ENCODE peak calls at places on chromosomes 16 and 17, in four cellular contexts. One of them, this sample, is unnamed.

GRCh38 chr17:79919164-79919585 is 79.9 kb upstream of the CBX4 start:
- DNase-seq in WTC11: no peak
- DNase-seq in HepG2: no peak
- DNase-seq in GM12878: no peak
- DNase-seq in this sample: no peak

GRCh38 chr17:32445497-32445896 is 1.2 kb downstream of the PSMD11 start:
- DNase-seq in HepG2: no peak
- DNase-seq in GM12878: no peak
- DNase-seq in WTC11: no peak
- DNase-seq in this sample: no peak

GRCh38 chr16:48525201-48526057 is 84.6 kb downstream of the N4BP1 start:
- DNase-seq in HepG2: no peak
- DNase-seq in GM12878: no peak
- DNase-seq in WTC11: no peak
- DNase-seq in this sample: no peak

GRCh38 chr17:19360772-19361171 is 1.8 kb downstream of the B9D1 start:
- DNase-seq in HepG2: no peak
- DNase-seq in WTC11: no peak
- DNase-seq in GM12878: no peak
- DNase-seq in this sample: no peak

GRCh38 chr17:50672831-50673551 is 34.7 kb downstream of the ANKRD40 start:
- DNase-seq in GM12878: no peak
- DNase-seq in WTC11: no peak
- DNase-seq in HepG2: no peak
- DNase-seq in this sample: no peak

GRCh38 chr16:48291303-48291702 is 44.0 kb upstream of the ABCC11 start:
- DNase-seq in WTC11: no peak
- DNase-seq in GM12878: no peak
- DNase-seq in HepG2: no peak
- DNase-seq in this sample: no peak

GRCh38 chr17:22462461-22462860 is 770.1 kb downstream of the KCNJ18 start:
- DNase-seq in HepG2: no peak
- DNase-seq in WTC11: no peak
- DNase-seq in GM12878: no peak
- DNase-seq in this sample: no peak

GRCh38 chr17:5838661-5839300 is 231.4 kb upstream of the WSCD1 start:
- DNase-seq in WTC11: peak
- DNase-seq in HepG2: no peak
- DNase-seq in GM12878: no peak
- DNase-seq in this sample: no peak

GRCh38 chr16:56936950-56937349 is 5.0 kb downstream of the HERPUD1 start:
- DNase-seq in HepG2: no peak
- DNase-seq in WTC11: no peak
- DNase-seq in GM12878: no peak
- DNase-seq in this sample: no peak

GRCh38 chr17:79232957-79233356 is 158.3 kb downstream of the ENGASE start:
- DNase-seq in WTC11: no peak
- DNase-seq in GM12878: no peak
- DNase-seq in HepG2: no peak
- DNase-seq in this sample: no peak

GRCh38 chr16:3266873-3267537 is 10.6 kb upstream of the MEFV start:
- DNase-seq in HepG2: peak
- DNase-seq in GM12878: no peak
- DNase-seq in WTC11: no peak
- DNase-seq in this sample: no peak

GRCh38 chr16:17070882-17071592 is 399.7 kb downstream of the XYLT1 start:
- DNase-seq in WTC11: peak
- DNase-seq in HepG2: no peak
- DNase-seq in GM12878: peak
- DNase-seq in this sample: no peak

GRCh38 chr16:58187092-58187491 is 10.8 kb downstream of the CSNK2A2 start:
- DNase-seq in HepG2: no peak
- DNase-seq in GM12878: no peak
- DNase-seq in WTC11: no peak
- DNase-seq in this sample: no peak

GRCh38 chr16:369866-370436 is 387 bp downstream of the MRPL28 start:
- DNase-seq in GM12878: no peak
- DNase-seq in WTC11: no peak
- DNase-seq in HepG2: no peak
- DNase-seq in this sample: no peak

GRCh38 chr16:23842137-23842600 is 6.4 kb downstream of the PRKCB start:
- DNase-seq in HepG2: no peak
- DNase-seq in WTC11: no peak
- DNase-seq in GM12878: peak
- DNase-seq in this sample: no peak
- TF ChIP-seq NR2C2 in HepG2: no peak
- TF ChIP-seq NR2C2 in WTC11: no peak
- TF ChIP-seq NR2C2 in GM12878: no peak
- TF ChIP-seq NR2C2 in this sample: no peak

GRCh38 chr17:67891481-67892119 is 66.3 kb downstream of the BPTF start:
- DNase-seq in WTC11: no peak
- DNase-seq in HepG2: no peak
- DNase-seq in GM12878: no peak
- DNase-seq in this sample: no peak
- TF ChIP-seq NR2C2 in WTC11: no peak
- TF ChIP-seq NR2C2 in HepG2: no peak
- TF ChIP-seq NR2C2 in GM12878: no peak
- TF ChIP-seq NR2C2 in this sample: no peak

GRCh38 chr16:83579431-83579830 is 228.3 kb upstream of the HSBP1 start:
- DNase-seq in HepG2: no peak
- DNase-seq in WTC11: no peak
- DNase-seq in GM12878: no peak
- DNase-seq in this sample: no peak

GRCh38 chr16:83579027-83579426 is 228.8 kb upstream of the HSBP1 start:
- DNase-seq in HepG2: no peak
- DNase-seq in WTC11: no peak
- DNase-seq in GM12878: no peak
- DNase-seq in this sample: no peak

GRCh38 chr16:83578146-83578545 is 229.6 kb upstream of the HSBP1 start:
- DNase-seq in GM12878: no peak
- DNase-seq in HepG2: no peak
- DNase-seq in WTC11: no peak
- DNase-seq in this sample: no peak

GRCh38 chr16:83577201-83577600 is 230.6 kb upstream of the HSBP1 start:
- DNase-seq in WTC11: no peak
- DNase-seq in HepG2: no peak
- DNase-seq in GM12878: no peak
- DNase-seq in this sample: no peak

GRCh38 chr16:83574388-83574787 is 233.4 kb upstream of the HSBP1 start:
- DNase-seq in GM12878: no peak
- DNase-seq in HepG2: no peak
- DNase-seq in WTC11: peak
- DNase-seq in this sample: no peak
- TF ChIP-seq NR2C2 in GM12878: no peak
- TF ChIP-seq NR2C2 in HepG2: no peak
- TF ChIP-seq NR2C2 in WTC11: no peak
- TF ChIP-seq NR2C2 in this sample: no peak

DNA sequence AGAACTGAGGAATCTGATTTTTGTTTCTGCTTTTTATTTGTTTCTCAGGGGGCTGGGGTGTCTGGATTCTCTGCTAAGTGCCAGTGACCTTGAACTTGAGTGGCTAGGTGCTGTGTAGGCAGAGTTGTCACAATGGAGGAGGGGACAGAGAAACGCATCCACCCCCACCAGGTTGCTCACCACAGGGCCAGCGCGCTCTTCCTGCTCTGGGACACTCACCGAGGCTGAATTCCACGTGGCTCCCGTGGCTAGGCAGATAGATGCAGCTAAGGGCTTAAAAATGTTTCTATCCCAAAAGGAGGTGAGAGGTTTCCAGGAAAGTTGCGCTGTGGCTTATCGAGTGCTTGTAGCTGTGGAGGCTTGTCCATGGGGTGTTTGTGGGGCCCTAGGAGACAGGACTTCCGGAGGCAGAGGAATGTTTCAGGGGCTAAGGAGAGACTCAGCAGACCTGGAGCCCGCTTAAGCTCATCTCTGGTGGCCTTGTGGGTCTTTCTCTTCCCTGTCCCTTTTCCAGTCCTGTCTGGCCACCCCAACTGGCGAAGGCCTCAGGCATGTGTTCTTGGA is 36.8 kb downstream of the ADCY7 start:
- DNase-seq in GM12878: no peak
- DNase-seq in WTC11: no peak
- DNase-seq in HepG2: peak
- DNase-seq in this sample: no peak
- TF ChIP-seq NR2C2 in GM12878: no peak
- TF ChIP-seq NR2C2 in WTC11: no peak
- TF ChIP-seq NR2C2 in HepG2: no peak
- TF ChIP-seq NR2C2 in this sample: no peak

DNA sequence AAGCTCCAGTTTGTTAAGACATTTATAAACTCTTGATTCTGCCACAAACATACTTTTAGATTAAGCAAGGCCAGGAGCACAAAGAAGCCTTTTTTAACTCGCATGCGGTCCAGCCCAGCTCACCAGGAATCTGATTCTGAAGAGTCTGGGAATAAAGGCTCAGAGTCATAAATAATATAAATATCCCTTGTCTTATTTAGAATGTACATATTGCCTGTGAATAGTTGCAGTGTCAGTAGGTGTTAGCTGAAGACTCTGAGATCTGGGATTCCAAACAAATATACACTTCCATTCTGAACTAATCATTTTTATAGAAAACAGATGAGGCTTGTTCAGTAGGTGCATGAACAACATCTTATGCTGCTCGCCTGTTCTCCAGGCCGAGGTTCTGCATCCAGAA is 59.1 kb upstream of the ELAC2 start:
- DNase-seq in GM12878: no peak
- DNase-seq in WTC11: no peak
- DNase-seq in HepG2: no peak
- DNase-seq in this sample: no peak
- TF ChIP-seq NR2C2 in GM12878: no peak
- TF ChIP-seq NR2C2 in WTC11: no peak
- TF ChIP-seq NR2C2 in HepG2: no peak
- TF ChIP-seq NR2C2 in this sample: no peak

DNA sequence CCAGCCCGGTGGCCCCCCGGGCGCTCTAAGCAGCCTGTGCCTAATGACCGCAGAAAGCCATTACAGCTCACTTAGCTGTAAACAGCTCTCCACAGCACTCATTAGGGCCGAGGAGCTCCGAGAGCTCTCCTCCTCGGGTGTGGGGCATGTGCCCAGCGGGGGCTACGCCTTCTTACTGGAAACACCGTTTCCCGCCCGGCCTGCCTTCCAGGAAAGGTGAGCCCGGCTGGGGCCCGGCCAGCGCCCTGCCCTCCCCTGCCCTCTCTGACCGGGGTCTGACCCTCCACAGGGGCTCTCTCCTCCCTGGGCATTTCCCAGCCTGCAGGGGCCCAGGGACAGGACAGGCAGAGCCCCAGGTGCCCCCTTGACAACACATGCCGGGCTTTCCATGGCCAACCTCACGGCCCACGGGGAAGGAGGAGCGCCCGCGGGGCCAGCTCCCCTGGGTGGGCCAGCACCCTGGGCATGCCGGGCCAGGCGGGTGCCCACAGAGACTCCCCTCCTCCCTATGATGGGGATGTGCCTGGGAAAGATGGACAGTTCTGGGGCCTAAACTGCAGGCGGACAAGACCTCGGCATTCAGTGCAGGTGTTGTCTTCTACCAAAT is 72.6 kb downstream of the SDK2 start:
- DNase-seq in GM12878: no peak
- DNase-seq in HepG2: no peak
- DNase-seq in WTC11: no peak
- DNase-seq in this sample: no peak
- TF ChIP-seq NR2C2 in GM12878: no peak
- TF ChIP-seq NR2C2 in HepG2: no peak
- TF ChIP-seq NR2C2 in WTC11: no peak
- TF ChIP-seq NR2C2 in this sample: no peak